ENCODE peak calls at places on chromosomes 12 and 14, in seven cellular contexts. One of them, this sample, is unnamed.

GRCh38 chr14:102893452-102893851 is 29.0 kb upstream of the AMN start:
- DNase-seq in CD8-positive, alpha-beta T cell: no peak
- DNase-seq in fibroblast of the aortic adventitia: peak
- DNase-seq in lower lobe of right lung: no peak
- DNase-seq in tibial artery: peak
- DNase-seq in ovary: no peak
- DNase-seq in A549: no peak
- DNase-seq in this sample: peak

GRCh38 chr12:67413577-67413976 is 144.4 kb downstream of the CAND1 start:
- DNase-seq in tibial artery: no peak
- DNase-seq in CD8-positive, alpha-beta T cell: no peak
- DNase-seq in A549: no peak
- DNase-seq in lower lobe of right lung: no peak
- DNase-seq in ovary: no peak
- DNase-seq in fibroblast of the aortic adventitia: no peak
- DNase-seq in this sample: peak

GRCh38 chr14:67359775-67360468 is at the start of the genes ATP6V1D and EIF2S1:
- DNase-seq in lower lobe of right lung: peak
- DNase-seq in CD8-positive, alpha-beta T cell: peak
- DNase-seq in ovary: peak
- DNase-seq in A549: peak
- DNase-seq in tibial artery: peak
- DNase-seq in fibroblast of the aortic adventitia: peak
- DNase-seq in this sample: peak

GRCh38 chr12:130791699-130792098 is 47.4 kb downstream of the STX2 start:
- DNase-seq in fibroblast of the aortic adventitia: no peak
- DNase-seq in ovary: no peak
- DNase-seq in CD8-positive, alpha-beta T cell: no peak
- DNase-seq in lower lobe of right lung: no peak
- DNase-seq in A549: no peak
- DNase-seq in tibial artery: no peak
- DNase-seq in this sample: no peak

GRCh38 chr12:52895726-52896189 is 9.1 kb downstream of the KRT8 start:
- DNase-seq in ovary: no peak
- DNase-seq in CD8-positive, alpha-beta T cell: no peak
- DNase-seq in lower lobe of right lung: no peak
- DNase-seq in A549: no peak
- DNase-seq in tibial artery: no peak
- DNase-seq in fibroblast of the aortic adventitia: no peak
- DNase-seq in this sample: no peak

GRCh38 chr12:110689002-110689600 is at the start of gene HVCN1:
- DNase-seq in CD8-positive, alpha-beta T cell: no peak
- DNase-seq in tibial artery: peak
- DNase-seq in ovary: peak
- DNase-seq in lower lobe of right lung: peak
- DNase-seq in fibroblast of the aortic adventitia: no peak
- DNase-seq in A549: no peak
- DNase-seq in this sample: peak

GRCh38 chr12:5088586-5089264 is 45.0 kb downstream of the KCNA5 start:
- DNase-seq in A549: peak
- DNase-seq in lower lobe of right lung: no peak
- DNase-seq in ovary: peak
- DNase-seq in tibial artery: no peak
- DNase-seq in CD8-positive, alpha-beta T cell: no peak
- DNase-seq in fibroblast of the aortic adventitia: peak
- DNase-seq in this sample: peak

GRCh38 chr12:53176750-53177149 is 3.8 kb upstream of the ZNF740 start:
- DNase-seq in lower lobe of right lung: no peak
- DNase-seq in fibroblast of the aortic adventitia: no peak
- DNase-seq in ovary: no peak
- DNase-seq in CD8-positive, alpha-beta T cell: no peak
- DNase-seq in A549: no peak
- DNase-seq in tibial artery: no peak
- DNase-seq in this sample: no peak

GRCh38 chr12:41013921-41014642 is 174.0 kb upstream of the PDZRN4 start:
- DNase-seq in ovary: no peak
- DNase-seq in fibroblast of the aortic adventitia: no peak
- DNase-seq in A549: no peak
- DNase-seq in CD8-positive, alpha-beta T cell: no peak
- DNase-seq in lower lobe of right lung: no peak
- DNase-seq in tibial artery: no peak
- DNase-seq in this sample: peak

DNA sequence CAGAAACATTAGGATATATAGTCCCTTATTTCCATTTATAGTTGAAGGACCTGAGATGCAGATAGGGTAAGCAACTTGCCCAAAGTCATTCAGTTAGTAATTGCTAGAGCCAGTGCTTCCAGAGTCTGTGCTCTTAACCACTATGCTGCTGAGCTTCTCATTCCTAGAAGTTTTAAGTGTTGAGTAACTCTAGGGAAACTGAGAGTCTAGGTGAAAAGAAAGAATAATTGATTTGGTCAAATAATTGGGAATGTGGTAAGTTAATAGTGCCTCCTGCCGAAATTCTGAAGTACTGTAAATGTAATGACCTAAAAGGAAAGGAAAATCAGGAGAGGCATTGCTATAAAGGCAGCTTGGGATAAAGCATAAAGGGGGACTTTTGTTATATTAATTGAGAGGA is 14.1 kb downstream of the PYROXD1 start:
- DNase-seq in ovary: no peak
- DNase-seq in lower lobe of right lung: no peak
- DNase-seq in A549: no peak
- DNase-seq in CD8-positive, alpha-beta T cell: no peak
- DNase-seq in fibroblast of the aortic adventitia: peak
- DNase-seq in tibial artery: no peak
- DNase-seq in this sample: peak
- TF ChIP-seq CTCF in ovary: no peak
- TF ChIP-seq CTCF in lower lobe of right lung: no peak
- TF ChIP-seq CTCF in A549: peak
- TF ChIP-seq CTCF in CD8-positive, alpha-beta T cell: no peak
- TF ChIP-seq CTCF in fibroblast of the aortic adventitia: peak
- TF ChIP-seq CTCF in tibial artery: no peak
- TF ChIP-seq CTCF in this sample: peak

GRCh38 chr12:9707864-9708808 is 24.8 kb downstream of the CLECL1 start:
- DNase-seq in ovary: peak
- DNase-seq in lower lobe of right lung: peak
- DNase-seq in fibroblast of the aortic adventitia: peak
- DNase-seq in tibial artery: peak
- DNase-seq in CD8-positive, alpha-beta T cell: peak
- DNase-seq in A549: peak
- DNase-seq in this sample: peak
- H3K4me3 ChIP-seq in ovary: no peak
- H3K4me3 ChIP-seq in lower lobe of right lung: no peak
- H3K4me3 ChIP-seq in fibroblast of the aortic adventitia: no peak
- H3K4me3 ChIP-seq in tibial artery: no peak
- H3K4me3 ChIP-seq in CD8-positive, alpha-beta T cell: peak
- H3K4me3 ChIP-seq in A549: no peak
- H3K4me3 ChIP-seq in this sample: no peak

DNA sequence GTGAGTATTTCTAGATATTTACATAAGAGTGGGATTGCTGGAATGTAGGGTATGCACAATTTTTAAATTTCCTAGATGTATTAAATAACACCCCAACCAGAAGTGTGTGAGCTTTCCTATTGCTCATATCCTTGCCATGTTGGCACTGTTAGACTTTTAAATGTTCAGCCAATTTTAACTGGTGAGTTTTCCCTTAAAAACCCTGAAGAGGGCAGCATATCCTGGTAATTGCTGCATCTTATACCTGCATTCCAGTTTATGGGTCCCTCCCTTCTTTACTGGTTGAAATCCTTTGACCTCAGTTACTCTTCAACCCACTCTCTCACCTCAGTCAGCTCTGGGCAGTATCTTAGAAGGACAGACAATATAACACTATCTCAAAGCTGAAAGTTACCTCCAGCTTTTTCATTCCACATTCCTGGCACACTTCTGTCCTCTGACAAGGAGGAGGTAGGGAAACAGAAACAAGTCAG is 270.6 kb downstream of the PAWR start:
- DNase-seq in A549: peak
- DNase-seq in lower lobe of right lung: no peak
- DNase-seq in ovary: no peak
- DNase-seq in tibial artery: no peak
- DNase-seq in fibroblast of the aortic adventitia: peak
- DNase-seq in CD8-positive, alpha-beta T cell: no peak
- DNase-seq in this sample: peak
- TF ChIP-seq CTCF in A549: peak
- TF ChIP-seq CTCF in lower lobe of right lung: peak
- TF ChIP-seq CTCF in ovary: peak
- TF ChIP-seq CTCF in tibial artery: peak
- TF ChIP-seq CTCF in fibroblast of the aortic adventitia: peak
- TF ChIP-seq CTCF in CD8-positive, alpha-beta T cell: no peak
- TF ChIP-seq CTCF in this sample: peak

GRCh38 chr14:52051251-52051650 is 17.6 kb downstream of the NID2 start:
- DNase-seq in ovary: no peak
- DNase-seq in CD8-positive, alpha-beta T cell: no peak
- DNase-seq in tibial artery: no peak
- DNase-seq in A549: no peak
- DNase-seq in fibroblast of the aortic adventitia: peak
- DNase-seq in lower lobe of right lung: no peak
- DNase-seq in this sample: no peak
- H3K4me3 ChIP-seq in ovary: no peak
- H3K4me3 ChIP-seq in CD8-positive, alpha-beta T cell: no peak
- H3K4me3 ChIP-seq in tibial artery: no peak
- H3K4me3 ChIP-seq in A549: no peak
- H3K4me3 ChIP-seq in fibroblast of the aortic adventitia: peak
- H3K4me3 ChIP-seq in lower lobe of right lung: no peak
- H3K4me3 ChIP-seq in this sample: peak

GRCh38 chr12:124388038-124388676 is 93.3 kb downstream of the RFLNA start:
- DNase-seq in ovary: no peak
- DNase-seq in fibroblast of the aortic adventitia: no peak
- DNase-seq in A549: no peak
- DNase-seq in lower lobe of right lung: no peak
- DNase-seq in CD8-positive, alpha-beta T cell: no peak
- DNase-seq in tibial artery: no peak
- DNase-seq in this sample: no peak

GRCh38 chr12:124389537-124390441 is 94.9 kb downstream of the RFLNA start:
- DNase-seq in fibroblast of the aortic adventitia: no peak
- DNase-seq in lower lobe of right lung: no peak
- DNase-seq in ovary: peak
- DNase-seq in tibial artery: no peak
- DNase-seq in CD8-positive, alpha-beta T cell: no peak
- DNase-seq in A549: no peak
- DNase-seq in this sample: no peak

GRCh38 chr12:124387510-124387855 is 92.6 kb downstream of the RFLNA start:
- DNase-seq in ovary: no peak
- DNase-seq in A549: no peak
- DNase-seq in tibial artery: no peak
- DNase-seq in lower lobe of right lung: peak
- DNase-seq in CD8-positive, alpha-beta T cell: no peak
- DNase-seq in fibroblast of the aortic adventitia: no peak
- DNase-seq in this sample: peak

GRCh38 chr12:124390442-124391116 is 95.7 kb downstream of the RFLNA start:
- DNase-seq in ovary: peak
- DNase-seq in CD8-positive, alpha-beta T cell: no peak
- DNase-seq in tibial artery: peak
- DNase-seq in A549: peak
- DNase-seq in lower lobe of right lung: peak
- DNase-seq in fibroblast of the aortic adventitia: peak
- DNase-seq in this sample: peak

GRCh38 chr12:124388679-124389536 is 94.0 kb downstream of the RFLNA start:
- DNase-seq in CD8-positive, alpha-beta T cell: peak
- DNase-seq in ovary: peak
- DNase-seq in fibroblast of the aortic adventitia: peak
- DNase-seq in tibial artery: peak
- DNase-seq in lower lobe of right lung: peak
- DNase-seq in A549: peak
- DNase-seq in this sample: peak
- TF ChIP-seq CTCF in CD8-positive, alpha-beta T cell: no peak
- TF ChIP-seq CTCF in ovary: no peak
- TF ChIP-seq CTCF in fibroblast of the aortic adventitia: no peak
- TF ChIP-seq CTCF in tibial artery: peak
- TF ChIP-seq CTCF in lower lobe of right lung: peak
- TF ChIP-seq CTCF in A549: no peak
- TF ChIP-seq CTCF in this sample: no peak

DNA sequence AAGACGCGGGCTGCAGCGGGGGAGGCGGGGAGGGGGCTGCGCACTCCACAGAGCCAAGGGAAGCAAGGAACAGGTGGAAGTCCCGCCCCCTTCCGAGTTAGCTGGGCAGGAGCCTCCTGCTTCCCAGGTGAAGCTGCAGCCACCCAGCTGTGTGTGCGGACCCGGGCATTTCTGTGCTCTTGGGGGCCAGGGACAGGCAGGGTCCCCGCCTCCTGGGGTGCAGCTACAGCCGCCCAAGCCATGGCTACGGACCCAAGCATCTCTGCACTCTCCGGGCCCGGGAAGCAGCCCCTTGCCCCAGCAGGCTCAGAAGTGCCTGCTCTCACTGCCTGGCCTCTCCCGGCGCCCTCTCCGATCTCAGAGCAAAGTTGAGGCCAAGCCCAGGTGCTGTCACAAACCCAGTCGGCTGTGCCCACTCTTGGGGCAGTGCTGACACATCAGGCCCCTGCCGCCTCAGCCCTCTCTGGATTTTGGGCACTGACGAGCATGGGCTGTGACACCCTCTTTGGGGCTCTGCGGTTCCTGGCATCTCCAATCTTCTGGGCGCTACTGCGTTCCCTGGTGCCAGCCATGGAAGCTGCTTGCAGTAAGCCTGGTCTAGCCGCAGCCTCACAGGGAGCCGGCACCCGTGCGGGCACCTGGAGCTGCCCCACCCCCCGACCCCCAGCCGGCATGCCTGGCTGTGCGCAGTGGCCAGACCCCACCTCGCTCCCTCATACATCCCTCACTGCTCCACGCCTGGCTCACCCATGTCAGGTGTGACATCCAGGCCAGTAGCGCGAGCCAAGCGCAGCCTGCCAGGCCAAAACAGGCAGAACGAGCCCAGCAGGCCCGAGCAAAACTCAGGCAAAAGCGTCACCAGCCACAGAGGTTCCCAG is 8.5 kb upstream of the MGAT4C start:
- DNase-seq in tibial artery: no peak
- DNase-seq in A549: no peak
- DNase-seq in ovary: no peak
- DNase-seq in CD8-positive, alpha-beta T cell: no peak
- DNase-seq in fibroblast of the aortic adventitia: no peak
- DNase-seq in lower lobe of right lung: peak
- DNase-seq in this sample: no peak
- H3K4me3 ChIP-seq in tibial artery: peak
- H3K4me3 ChIP-seq in A549: no peak
- H3K4me3 ChIP-seq in ovary: no peak
- H3K4me3 ChIP-seq in CD8-positive, alpha-beta T cell: no peak
- H3K4me3 ChIP-seq in fibroblast of the aortic adventitia: no peak
- H3K4me3 ChIP-seq in lower lobe of right lung: peak
- H3K4me3 ChIP-seq in this sample: no peak

GRCh38 chr14:63992858-63993257 is 140.1 kb downstream of the SYNE2 start:
- DNase-seq in tibial artery: no peak
- DNase-seq in CD8-positive, alpha-beta T cell: no peak
- DNase-seq in ovary: no peak
- DNase-seq in fibroblast of the aortic adventitia: no peak
- DNase-seq in lower lobe of right lung: no peak
- DNase-seq in A549: no peak
- DNase-seq in this sample: no peak
- TF ChIP-seq CTCF in tibial artery: no peak
- TF ChIP-seq CTCF in CD8-positive, alpha-beta T cell: no peak
- TF ChIP-seq CTCF in ovary: no peak
- TF ChIP-seq CTCF in fibroblast of the aortic adventitia: no peak
- TF ChIP-seq CTCF in lower lobe of right lung: no peak
- TF ChIP-seq CTCF in A549: no peak
- TF ChIP-seq CTCF in this sample: no peak

This sample was measured in fibroblast of villous mesenchyme.